ENCODE peak calls at places on chromosomes 1 and 21, in four cellular contexts. J is right atrium auricular region, X is IMR-90, A is psoas muscle. E is an unnamed sample.

GRCh38 chr21:46431884-46432488 is 26.7 kb upstream of the DIP2A start:
- DNase-seq in J (no peak), X (no peak), A (peak), E (no peak)

GRCh38 chr1:24910751-24911650 is 19.1 kb downstream of the RUNX3 start:
- DNase-seq in J (no peak), X (peak), A (peak), E (no peak)

GRCh38 chr1:225469051-225469450 is 41.2 kb upstream of the LBR start:
- DNase-seq in J (no peak), X (no peak), A (peak), E (no peak)

GRCh38 chr21:34881894-34882371 is 167.2 kb downstream of the RUNX1 start:
- DNase-seq in J (peak), X (peak), A (no peak), E (peak)

GRCh38 chr1:93346472-93346991 is 825 bp downstream of the DR1 start:
- DNase-seq in J (no peak), X (peak), A (no peak), E (peak)

GRCh38 chr1:20376880-20377494 is 86.3 kb downstream of the VWA5B1 start:
- DNase-seq in J (no peak), X (peak), A (peak), E (peak)

GRCh38 chr1:63813829-63814277 is 40.0 kb downstream of the ROR1 start:
- DNase-seq in J (no peak), X (peak), A (no peak), E (peak)

GRCh38 chr1:19453843-19454242 is 31.5 kb downstream of the CAPZB start:
- DNase-seq in J (no peak), X (no peak), A (no peak), E (no peak)

GRCh38 chr1:202349263-202349928 is 897 bp downstream of the PPP1R12B start:
- DNase-seq in J (no peak), X (peak), A (no peak), E (peak)

GRCh38 chr1:6470132-6471085 is 4.4 kb upstream of the TNFRSF25 start:
- DNase-seq in J (no peak), X (no peak), A (no peak), E (no peak)

GRCh38 chr1:203521812-203522211 is 27.9 kb downstream of the OPTC start:
- DNase-seq in J (no peak), X (no peak), A (no peak), E (no peak)

GRCh38 chr1:243447342-243447741 is 191.5 kb downstream of the SDCCAG8 start:
- DNase-seq in J (no peak), X (peak), A (no peak), E (peak)

GRCh38 chr1:187842406-187843165 is 1013.8 kb downstream of the PLA2G4A start:
- DNase-seq in J (no peak), X (peak), A (no peak), E (peak)

GRCh38 chr1:239368436-239369109 is 17.8 kb upstream of the CHRM3 start:
- DNase-seq in J (no peak), X (no peak), A (no peak), E (no peak)

GRCh38 chr21:26717146-26717739 is 128.0 kb downstream of the ADAMTS1 start:
- DNase-seq in J (no peak), X (peak), A (no peak), E (peak)
- TF ChIP-seq CTCF in J (peak), X (peak), A (peak), E (peak)

GRCh38 chr1:16153110-16153998 is 2.5 kb downstream of the EPHA2 start:
- DNase-seq in J (no peak), X (no peak), A (no peak), E (no peak)
- H3K4me3 ChIP-seq in J (peak), X (peak), A (peak), E (peak)

GRCh38 chr21:38219049-38219628 is 37.7 kb upstream of the KCNJ15 start:
- DNase-seq in J (peak), X (peak), A (no peak), E (peak)
- TF ChIP-seq CTCF in J (peak), X (peak), A (peak), E (peak)

GRCh38 chr1:2133879-2134215 is 60.7 kb downstream of the FAAP20 start:
- DNase-seq in J (no peak), X (no peak), A (no peak), E (no peak)
- H3K4me3 ChIP-seq in J (peak), X (peak), A (peak), E (peak)

DNA sequence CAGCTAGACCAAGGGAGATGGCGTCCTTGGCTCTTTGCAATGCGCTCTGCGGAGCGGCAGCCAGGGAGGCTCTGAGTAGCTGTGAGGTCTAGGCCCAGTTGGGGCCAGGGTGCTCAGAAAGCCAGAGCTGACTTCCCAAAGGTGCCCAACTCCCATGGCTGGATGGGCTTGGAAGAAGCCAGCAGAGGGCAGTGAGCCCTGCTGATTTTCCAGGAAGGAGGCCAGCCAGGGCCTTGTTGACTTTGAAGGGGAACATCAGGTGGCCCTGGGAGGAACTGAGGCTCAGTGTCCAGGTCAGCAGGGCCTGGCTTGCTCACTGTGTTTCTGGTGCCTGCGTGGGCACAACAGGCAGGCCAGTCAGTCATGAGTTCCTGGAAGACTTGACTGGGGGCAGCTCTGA is 27.1 kb downstream of the CDCP2 start:
- DNase-seq in J (no peak), X (peak), A (peak), E (no peak)
- TF ChIP-seq CTCF in J (no peak), X (peak), A (peak), E (peak)

E was measured in fibroblast of the aortic adventitia.